ENCODE peak calls at places on chromosomes 4 and X, in six cellular contexts. One of them, this sample, is unnamed.

GRCh38 chr4:151659631-151660030 is 101.2 kb downstream of the GATB start:
- DNase-seq in GM23338: no peak
- DNase-seq in nucleus accumbens: peak
- DNase-seq in HTR-8/SVneo: no peak
- DNase-seq in nephron progenitor cell: peak
- DNase-seq in fibroblast of villous mesenchyme: no peak
- DNase-seq in this sample: no peak

GRCh38 chrX:149909324-149910177 is 19.8 kb upstream of the HSFX4 start:
- DNase-seq in HTR-8/SVneo: no peak
- DNase-seq in GM23338: no peak
- DNase-seq in fibroblast of villous mesenchyme: no peak
- DNase-seq in nephron progenitor cell: no peak
- DNase-seq in nucleus accumbens: no peak
- DNase-seq in this sample: no peak

GRCh38 chrX:78333521-78333920 is 6.1 kb upstream of the CYSLTR1 start:
- DNase-seq in fibroblast of villous mesenchyme: no peak
- DNase-seq in HTR-8/SVneo: no peak
- DNase-seq in GM23338: peak
- DNase-seq in nephron progenitor cell: no peak
- DNase-seq in nucleus accumbens: no peak
- DNase-seq in this sample: no peak

GRCh38 chrX:112840382-112841113 is at the start of gene AMOT:
- DNase-seq in fibroblast of villous mesenchyme: peak
- DNase-seq in GM23338: peak
- DNase-seq in nucleus accumbens: peak
- DNase-seq in HTR-8/SVneo: peak
- DNase-seq in nephron progenitor cell: peak
- DNase-seq in this sample: peak

GRCh38 chrX:56764153-56764974 is 35.3 kb downstream of the NBDY start:
- DNase-seq in HTR-8/SVneo: peak
- DNase-seq in nephron progenitor cell: peak
- DNase-seq in GM23338: peak
- DNase-seq in fibroblast of villous mesenchyme: peak
- DNase-seq in nucleus accumbens: no peak
- DNase-seq in this sample: peak

GRCh38 chrX:137565921-137566745 is at the start of gene ZIC3:
- DNase-seq in fibroblast of villous mesenchyme: no peak
- DNase-seq in GM23338: peak
- DNase-seq in nucleus accumbens: peak
- DNase-seq in nephron progenitor cell: peak
- DNase-seq in HTR-8/SVneo: no peak
- DNase-seq in this sample: peak

GRCh38 chrX:69028006-69028760 is 137.1 kb downstream of the PJA1 start:
- DNase-seq in nephron progenitor cell: no peak
- DNase-seq in fibroblast of villous mesenchyme: no peak
- DNase-seq in GM23338: no peak
- DNase-seq in nucleus accumbens: no peak
- DNase-seq in HTR-8/SVneo: no peak
- DNase-seq in this sample: no peak

GRCh38 chr4:37767546-37767945 is 58.9 kb upstream of the PGM2 start:
- DNase-seq in fibroblast of villous mesenchyme: no peak
- DNase-seq in GM23338: no peak
- DNase-seq in HTR-8/SVneo: no peak
- DNase-seq in nephron progenitor cell: no peak
- DNase-seq in nucleus accumbens: no peak
- DNase-seq in this sample: no peak

GRCh38 chrX:139770366-139770765 is 62.4 kb upstream of the MCF2 start:
- DNase-seq in HTR-8/SVneo: no peak
- DNase-seq in fibroblast of villous mesenchyme: no peak
- DNase-seq in nucleus accumbens: no peak
- DNase-seq in nephron progenitor cell: no peak
- DNase-seq in GM23338: no peak
- DNase-seq in this sample: no peak

GRCh38 chrX:1502241-1502640 is 34.7 kb downstream of the P2RY8 start:
- DNase-seq in GM23338: no peak
- DNase-seq in nucleus accumbens: no peak
- DNase-seq in nephron progenitor cell: no peak
- DNase-seq in HTR-8/SVneo: no peak
- DNase-seq in fibroblast of villous mesenchyme: no peak
- DNase-seq in this sample: no peak

GRCh38 chr4:52643846-52644245 is 15.3 kb downstream of the USP46 start:
- DNase-seq in nephron progenitor cell: no peak
- DNase-seq in nucleus accumbens: no peak
- DNase-seq in HTR-8/SVneo: no peak
- DNase-seq in fibroblast of villous mesenchyme: peak
- DNase-seq in GM23338: no peak
- DNase-seq in this sample: no peak

GRCh38 chr4:37902212-37902611 is 11.3 kb downstream of the TBC1D1 start:
- DNase-seq in nephron progenitor cell: no peak
- DNase-seq in HTR-8/SVneo: no peak
- DNase-seq in GM23338: no peak
- DNase-seq in fibroblast of villous mesenchyme: no peak
- DNase-seq in nucleus accumbens: no peak
- DNase-seq in this sample: no peak

GRCh38 chr4:60913646-60914045 is 286.5 kb upstream of the ADGRL3 start:
- DNase-seq in HTR-8/SVneo: no peak
- DNase-seq in nucleus accumbens: no peak
- DNase-seq in GM23338: no peak
- DNase-seq in nephron progenitor cell: no peak
- DNase-seq in fibroblast of villous mesenchyme: no peak
- DNase-seq in this sample: no peak

GRCh38 chr4:152073738-152074137 is 312.9 kb upstream of the GATB start:
- DNase-seq in HTR-8/SVneo: no peak
- DNase-seq in nucleus accumbens: no peak
- DNase-seq in nephron progenitor cell: no peak
- DNase-seq in fibroblast of villous mesenchyme: no peak
- DNase-seq in GM23338: no peak
- DNase-seq in this sample: no peak

GRCh38 chr4:187444061-187444460 is 551.5 kb upstream of the ZFP42 start:
- DNase-seq in nephron progenitor cell: no peak
- DNase-seq in GM23338: no peak
- DNase-seq in fibroblast of villous mesenchyme: no peak
- DNase-seq in HTR-8/SVneo: no peak
- DNase-seq in nucleus accumbens: no peak
- DNase-seq in this sample: no peak